ENCODE peak calls at places on chromosomes 5 and 9, in nine cellular contexts. N is erythroblast; T is A172; K is pancreas; R is activated CD4-positive, alpha-beta T cell treated with anti-CD3 and anti-CD28 coated beads for 1 hour; J is Kasumi-1; A is activated CD4-positive, CD25-positive, alpha-beta regulatory T cell treated with anti-CD3 and anti-CD28 coated beads, Interleukin-2, amount 50 U/mL, for 16 hours; F is NCI-H748 treated with DMSO at 0.1 percent for 48 hours; D is MCF 10A. L is an unnamed sample.

GRCh38 chr5:76980518-76981144 is 27.8 kb downstream of the CRHBP start:
- DNase-seq in N (no peak), T (no peak), K (no peak), R (no peak), J (no peak), A (no peak), F (no peak), D (no peak), L (no peak)

GRCh38 chr5:99037668-99038067 is 108.9 kb upstream of the CHD1 start:
- DNase-seq in N (no peak), T (peak), K (no peak), R (peak), J (no peak), A (peak), F (peak), D (no peak), L (peak)

GRCh38 chr5:148972958-148973357 is 89.9 kb downstream of the SH3TC2 start:
- DNase-seq in N (no peak), T (peak), K (no peak), R (no peak), J (no peak), A (no peak), F (no peak), D (peak), L (no peak)

GRCh38 chr9:131008909-131009618 is at the start of gene LAMC3:
- DNase-seq in N (no peak), T (no peak), K (no peak), R (no peak), J (peak), A (no peak), F (no peak), D (no peak), L (peak)

GRCh38 chr9:88623698-88624097 is 88.7 kb downstream of the NXNL2 start:
- DNase-seq in N (no peak), T (no peak), K (no peak), R (no peak), J (no peak), A (no peak), F (no peak), D (no peak), L (no peak)

GRCh38 chr9:129289131-129289731 is 111.2 kb upstream of the IER5L start:
- DNase-seq in N (no peak), T (no peak), K (peak), R (no peak), J (no peak), A (no peak), F (peak), D (no peak), L (peak)

GRCh38 chr9:118665226-118665919 is 703.9 kb downstream of the BRINP1 start:
- DNase-seq in N (no peak), T (no peak), K (no peak), R (no peak), J (no peak), A (no peak), F (no peak), D (no peak), L (no peak)

GRCh38 chr5:58491216-58491892 is at the start of gene GAPT:
- DNase-seq in N (no peak), T (no peak), K (no peak), R (no peak), J (peak), A (no peak), F (no peak), D (no peak), L (no peak)

GRCh38 chr5:90813392-90813791 is 254.8 kb downstream of the ADGRV1 start:
- DNase-seq in N (no peak), T (no peak), K (no peak), R (no peak), J (no peak), A (no peak), F (no peak), D (no peak), L (no peak)

GRCh38 chr5:12392246-12392645 is 488.0 kb upstream of the CTNND2 start:
- DNase-seq in N (no peak), T (peak), K (no peak), R (no peak), J (no peak), A (no peak), F (no peak), D (no peak), L (no peak)

GRCh38 chr9:88233091-88233490 is 94.8 kb upstream of the SPATA31C2 start:
- DNase-seq in N (no peak), T (no peak), K (no peak), R (no peak), J (no peak), A (no peak), F (no peak), D (no peak), L (no peak)

GRCh38 chr5:55994502-55994997 is at the start of gene IL6ST:
- DNase-seq in N (peak), T (peak), K (no peak), R (no peak), J (peak), A (no peak), F (peak), D (peak), L (peak)

GRCh38 chr9:137218754-137219271 is 3.2 kb downstream of the RNF208 start:
- DNase-seq in N (peak), T (peak), K (no peak), R (no peak), J (no peak), A (no peak), F (no peak), D (no peak), L (peak)

GRCh38 chr9:21806644-21807043 is 4.2 kb downstream of the MTAP start:
- DNase-seq in N (no peak), T (no peak), K (no peak), R (no peak), J (no peak), A (no peak), F (no peak), D (no peak), L (no peak)

GRCh38 chr5:119373449-119373858 is 17.6 kb downstream of the TNFAIP8 start:
- DNase-seq in N (no peak), T (no peak), K (no peak), R (no peak), J (no peak), A (no peak), F (no peak), D (no peak), L (no peak)

GRCh38 chr5:1522601-1523479 is 920 bp downstream of the LPCAT1 start:
- DNase-seq in N (peak), T (no peak), K (peak), R (peak), J (no peak), A (no peak), F (no peak), D (no peak), L (peak)

GRCh38 chr9:708182-708555 is 133.3 kb upstream of the DMRT1 start:
- DNase-seq in N (no peak), T (no peak), K (no peak), R (no peak), J (no peak), A (no peak), F (no peak), D (peak), L (no peak)

GRCh38 chr9:38421498-38422211 is 2.6 kb downstream of the IGFBPL1 start:
- DNase-seq in N (no peak), T (no peak), K (no peak), R (no peak), J (no peak), A (no peak), F (no peak), D (no peak), L (no peak)

GRCh38 chr9:111350556-111350955 is 20.5 kb upstream of the OR2K2 start:
- DNase-seq in N (no peak), T (no peak), K (no peak), R (no peak), J (no peak), A (no peak), F (no peak), D (no peak), L (no peak)

GRCh38 chr9:100515578-100516494 is 42.9 kb downstream of the TMEFF1 start:
- DNase-seq in N (no peak), T (peak), K (no peak), R (no peak), J (no peak), A (no peak), F (no peak), D (peak), L (no peak)